ENCODE peak calls at places on chromosomes 1 and 21, in eight cellular contexts. One of them, this sample, is unnamed.

GRCh38 chr1:185463011-185463410 is 146.0 kb upstream of the IVNS1ABP start:
- DNase-seq in AG09309: peak
- DNase-seq in IMR-90: no peak
- DNase-seq in stimulated activated CD4-positive, alpha-beta T cell treated with anti-CD3 and anti-CD28 coated beads, TNF-alpha, amount 100 ng/mL, for 1 hour: no peak
- DNase-seq in AG08396: no peak
- DNase-seq in DMS153: no peak
- DNase-seq in astrocyte of the spinal cord: no peak
- DNase-seq in stimulated activated CD8-positive, alpha-beta memory T cell treated with anti-CD3 and anti-CD28 coated beads, Interleukin-7, amount 100 ng/mL, for 1 hour: no peak
- DNase-seq in this sample: no peak

GRCh38 chr1:2548068-2548589 is 8.0 kb upstream of the TNFRSF14 start:
- DNase-seq in stimulated activated CD4-positive, alpha-beta T cell treated with anti-CD3 and anti-CD28 coated beads, TNF-alpha, amount 100 ng/mL, for 1 hour: peak
- DNase-seq in AG09309: no peak
- DNase-seq in IMR-90: peak
- DNase-seq in stimulated activated CD8-positive, alpha-beta memory T cell treated with anti-CD3 and anti-CD28 coated beads, Interleukin-7, amount 100 ng/mL, for 1 hour: peak
- DNase-seq in astrocyte of the spinal cord: peak
- DNase-seq in AG08396: peak
- DNase-seq in DMS153: peak
- DNase-seq in this sample: peak

GRCh38 chr21:46116846-46117585 is 19.1 kb downstream of the COL6A2 start:
- DNase-seq in stimulated activated CD4-positive, alpha-beta T cell treated with anti-CD3 and anti-CD28 coated beads, TNF-alpha, amount 100 ng/mL, for 1 hour: no peak
- DNase-seq in astrocyte of the spinal cord: no peak
- DNase-seq in IMR-90: no peak
- DNase-seq in stimulated activated CD8-positive, alpha-beta memory T cell treated with anti-CD3 and anti-CD28 coated beads, Interleukin-7, amount 100 ng/mL, for 1 hour: no peak
- DNase-seq in DMS153: no peak
- DNase-seq in AG09309: no peak
- DNase-seq in AG08396: no peak
- DNase-seq in this sample: no peak

GRCh38 chr1:32241011-32241763 is 5.8 kb upstream of the FAM167B start:
- DNase-seq in astrocyte of the spinal cord: peak
- DNase-seq in DMS153: peak
- DNase-seq in stimulated activated CD8-positive, alpha-beta memory T cell treated with anti-CD3 and anti-CD28 coated beads, Interleukin-7, amount 100 ng/mL, for 1 hour: no peak
- DNase-seq in AG08396: peak
- DNase-seq in stimulated activated CD4-positive, alpha-beta T cell treated with anti-CD3 and anti-CD28 coated beads, TNF-alpha, amount 100 ng/mL, for 1 hour: no peak
- DNase-seq in IMR-90: peak
- DNase-seq in AG09309: no peak
- DNase-seq in this sample: peak

GRCh38 chr1:192159034-192159433 is 772 bp downstream of the RGS18 start:
- DNase-seq in stimulated activated CD8-positive, alpha-beta memory T cell treated with anti-CD3 and anti-CD28 coated beads, Interleukin-7, amount 100 ng/mL, for 1 hour: no peak
- DNase-seq in stimulated activated CD4-positive, alpha-beta T cell treated with anti-CD3 and anti-CD28 coated beads, TNF-alpha, amount 100 ng/mL, for 1 hour: no peak
- DNase-seq in AG09309: no peak
- DNase-seq in DMS153: no peak
- DNase-seq in IMR-90: no peak
- DNase-seq in astrocyte of the spinal cord: no peak
- DNase-seq in AG08396: no peak
- DNase-seq in this sample: no peak

GRCh38 chr1:163875927-163876320 is 554.2 kb downstream of the NUF2 start:
- DNase-seq in stimulated activated CD4-positive, alpha-beta T cell treated with anti-CD3 and anti-CD28 coated beads, TNF-alpha, amount 100 ng/mL, for 1 hour: no peak
- DNase-seq in stimulated activated CD8-positive, alpha-beta memory T cell treated with anti-CD3 and anti-CD28 coated beads, Interleukin-7, amount 100 ng/mL, for 1 hour: no peak
- DNase-seq in AG09309: peak
- DNase-seq in AG08396: peak
- DNase-seq in DMS153: peak
- DNase-seq in astrocyte of the spinal cord: no peak
- DNase-seq in IMR-90: peak
- DNase-seq in this sample: no peak

GRCh38 chr1:156622581-156623297 is 3.5 kb downstream of the HAPLN2 start:
- DNase-seq in IMR-90: no peak
- DNase-seq in astrocyte of the spinal cord: no peak
- DNase-seq in AG09309: no peak
- DNase-seq in stimulated activated CD4-positive, alpha-beta T cell treated with anti-CD3 and anti-CD28 coated beads, TNF-alpha, amount 100 ng/mL, for 1 hour: no peak
- DNase-seq in stimulated activated CD8-positive, alpha-beta memory T cell treated with anti-CD3 and anti-CD28 coated beads, Interleukin-7, amount 100 ng/mL, for 1 hour: no peak
- DNase-seq in DMS153: no peak
- DNase-seq in AG08396: no peak
- DNase-seq in this sample: no peak

GRCh38 chr1:201111672-201112071 is 554 bp downstream of the CACNA1S start:
- DNase-seq in AG09309: no peak
- DNase-seq in stimulated activated CD8-positive, alpha-beta memory T cell treated with anti-CD3 and anti-CD28 coated beads, Interleukin-7, amount 100 ng/mL, for 1 hour: no peak
- DNase-seq in astrocyte of the spinal cord: no peak
- DNase-seq in stimulated activated CD4-positive, alpha-beta T cell treated with anti-CD3 and anti-CD28 coated beads, TNF-alpha, amount 100 ng/mL, for 1 hour: no peak
- DNase-seq in AG08396: no peak
- DNase-seq in IMR-90: no peak
- DNase-seq in DMS153: no peak
- DNase-seq in this sample: no peak

GRCh38 chr1:212644866-212645556 is 36.5 kb downstream of the ATF3 start:
- DNase-seq in IMR-90: no peak
- DNase-seq in AG08396: no peak
- DNase-seq in DMS153: no peak
- DNase-seq in stimulated activated CD8-positive, alpha-beta memory T cell treated with anti-CD3 and anti-CD28 coated beads, Interleukin-7, amount 100 ng/mL, for 1 hour: no peak
- DNase-seq in AG09309: no peak
- DNase-seq in stimulated activated CD4-positive, alpha-beta T cell treated with anti-CD3 and anti-CD28 coated beads, TNF-alpha, amount 100 ng/mL, for 1 hour: no peak
- DNase-seq in astrocyte of the spinal cord: no peak
- DNase-seq in this sample: no peak

GRCh38 chr1:182676321-182676720 is 8.1 kb downstream of the RGS8 start:
- DNase-seq in stimulated activated CD4-positive, alpha-beta T cell treated with anti-CD3 and anti-CD28 coated beads, TNF-alpha, amount 100 ng/mL, for 1 hour: no peak
- DNase-seq in AG08396: no peak
- DNase-seq in IMR-90: no peak
- DNase-seq in AG09309: no peak
- DNase-seq in stimulated activated CD8-positive, alpha-beta memory T cell treated with anti-CD3 and anti-CD28 coated beads, Interleukin-7, amount 100 ng/mL, for 1 hour: no peak
- DNase-seq in astrocyte of the spinal cord: no peak
- DNase-seq in DMS153: no peak
- DNase-seq in this sample: no peak

This sample was measured in ACHN.